ENCODE peak calls at places on chromosome 12, in five cellular contexts. D, G, O, Q and I are unnamed samples.
A peak's percentile ranks its signal among the peaks of the same experiment; 100 is the strongest.

GRCh38 chr12:84995646-84996045 is 40.4 kb downstream of the TSPAN19 start:
- DNase-seq in Q (no peak), O (no peak), D (peak; percentile 42), G (no peak), I (no peak)

GRCh38 chr12:57621497-57622292 is 10.5 kb downstream of the ARHGEF25 start:
- DNase-seq in Q (peak; percentile 67), O (peak; percentile 84), D (peak; percentile 11), G (peak; percentile 74), I (peak; percentile 50)

GRCh38 chr12:42969357-42969756 is 379.8 kb upstream of the PRICKLE1 start:
- DNase-seq in Q (no peak), D (no peak), O (no peak), G (no peak), I (no peak)

GRCh38 chr12:6950944-6951540 is at the start of gene PTPN6:
- DNase-seq in O (peak; percentile 86), Q (no peak), G (no peak), D (no peak), I (no peak)

GRCh38 chr12:72207756-72208155 is 64.4 kb upstream of the TRHDE start:
- DNase-seq in O (no peak), D (no peak), G (no peak), Q (no peak), I (no peak)

GRCh38 chr12:70603044-70603443 is 34.2 kb downstream of the PTPRB start:
- DNase-seq in D (peak; percentile 81), Q (no peak), O (no peak), G (no peak), I (no peak)

GRCh38 chr12:20264608-20265114 is 103.7 kb upstream of the PDE3A start:
- DNase-seq in G (no peak), Q (no peak), D (peak; percentile 6), O (no peak), I (no peak)

GRCh38 chr12:47856721-47857575 is 37.2 kb upstream of the HDAC7 start:
- DNase-seq in O (no peak), D (no peak), G (peak; percentile 44), Q (no peak), I (no peak)

GRCh38 chr12:71846322-71846940 is 6.9 kb downstream of the TBC1D15 start:
- DNase-seq in Q (no peak), G (no peak), D (peak; percentile 47), O (no peak), I (no peak)

GRCh38 chr12:92654929-92655328 is 47.9 kb upstream of the PLEKHG7 start:
- DNase-seq in D (peak; percentile 43), O (no peak), G (no peak), Q (no peak), I (no peak)

GRCh38 chr12:115230576-115230975 is 546.6 kb upstream of the TBX3 start:
- DNase-seq in O (no peak), Q (no peak), D (no peak), G (no peak), I (no peak)

GRCh38 chr12:131075611-131076010 is 121.9 kb downstream of the ADGRD1 start:
- DNase-seq in D (no peak), G (no peak), Q (no peak), O (peak; percentile 46), I (no peak)

GRCh38 chr12:56545023-56545604 is 23.5 kb downstream of the RBMS2 start:
- DNase-seq in G (no peak), O (no peak), D (no peak), Q (no peak), I (no peak)

GRCh38 chr12:108318472-108319275 is 20.4 kb downstream of the CMKLR1 start:
- DNase-seq in G (no peak), Q (no peak), D (no peak), O (peak; percentile 12), I (no peak)

GRCh38 chr12:118581396-118581795 is 205.0 kb downstream of the SUDS3 start:
- DNase-seq in O (no peak), D (no peak), Q (no peak), G (no peak), I (no peak)

GRCh38 chr12:24285413-24285812 is 335.9 kb upstream of the SOX5 start:
- DNase-seq in Q (no peak), G (no peak), O (no peak), D (peak; percentile 57), I (no peak)

GRCh38 chr12:19461986-19462385 is 22.7 kb downstream of the AEBP2 start:
- DNase-seq in Q (no peak), O (no peak), G (no peak), D (no peak), I (no peak)

GRCh38 chr12:43241971-43242370 is 310.0 kb downstream of the ADAMTS20 start:
- DNase-seq in G (no peak), Q (no peak), O (no peak), D (peak; percentile 71), I (no peak)

GRCh38 chr12:57522887-57523705 is 472 bp downstream of the MBD6 start:
- DNase-seq in Q (peak; percentile 55), G (peak; percentile 85), D (peak; percentile 49), O (peak; percentile 94), I (peak; percentile 65)

DNA sequence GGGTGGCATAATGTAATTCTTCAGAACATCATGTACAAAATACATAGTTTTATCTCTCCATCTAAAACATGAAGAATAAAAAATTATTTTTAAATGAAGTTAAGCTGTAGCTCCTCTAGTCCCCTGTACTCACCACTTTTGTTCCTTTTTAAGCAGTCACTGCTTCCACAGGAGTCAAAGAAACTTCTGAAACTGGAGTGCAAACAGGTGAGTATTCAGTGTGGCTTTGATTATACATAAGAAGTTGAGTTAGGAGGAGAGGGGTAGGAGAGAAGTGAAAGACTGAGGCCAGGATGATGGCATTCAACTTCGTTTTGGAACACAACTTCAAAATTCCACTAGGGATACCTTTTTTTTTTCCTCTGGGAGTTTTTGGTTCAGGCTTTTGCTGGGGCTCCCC is 131.4 kb upstream of the CNTN1 start:
- DNase-seq in Q (no peak), D (no peak), O (no peak), G (no peak), I (no peak)
- H3K4me3 ChIP-seq in Q (no peak overlapping the region), D (no peak overlapping the region), O (no peak overlapping the region), G (no peak overlapping the region), I (no peak overlapping the region)

GRCh38 chr12:2344892-2345291 is 292.1 kb downstream of the CACNA1C start:
- DNase-seq in O (no peak), Q (no peak), G (peak; percentile 28), D (no peak), I (no peak)
- H3K4me1 ChIP-seq in O (no peaks in the 10 kb centered on the region), Q (no peaks in the 10 kb centered on the region), G (peaks cover 72% of the 10 kb centered on the region), D (peaks cover 40% of the 10 kb centered on the region), I (no peaks in the 10 kb centered on the region)

GRCh38 chr12:68449196-68449595 is 117.0 kb upstream of the MDM1 start:
- DNase-seq in O (no peak), G (no peak), Q (no peak), D (no peak), I (no peak)

GRCh38 chr12:68450947-68451260 is 118.7 kb upstream of the MDM1 start:
- DNase-seq in D (no peak), G (no peak), O (no peak), Q (no peak), I (no peak)

GRCh38 chr12:68453278-68453677 is 121.1 kb upstream of the MDM1 start:
- DNase-seq in O (no peak), D (no peak), Q (no peak), G (no peak), I (no peak)

GRCh38 chr12:68453876-68454275 is 121.7 kb upstream of the MDM1 start:
- DNase-seq in Q (no peak), O (no peak), G (no peak), D (no peak), I (no peak)

DNA sequence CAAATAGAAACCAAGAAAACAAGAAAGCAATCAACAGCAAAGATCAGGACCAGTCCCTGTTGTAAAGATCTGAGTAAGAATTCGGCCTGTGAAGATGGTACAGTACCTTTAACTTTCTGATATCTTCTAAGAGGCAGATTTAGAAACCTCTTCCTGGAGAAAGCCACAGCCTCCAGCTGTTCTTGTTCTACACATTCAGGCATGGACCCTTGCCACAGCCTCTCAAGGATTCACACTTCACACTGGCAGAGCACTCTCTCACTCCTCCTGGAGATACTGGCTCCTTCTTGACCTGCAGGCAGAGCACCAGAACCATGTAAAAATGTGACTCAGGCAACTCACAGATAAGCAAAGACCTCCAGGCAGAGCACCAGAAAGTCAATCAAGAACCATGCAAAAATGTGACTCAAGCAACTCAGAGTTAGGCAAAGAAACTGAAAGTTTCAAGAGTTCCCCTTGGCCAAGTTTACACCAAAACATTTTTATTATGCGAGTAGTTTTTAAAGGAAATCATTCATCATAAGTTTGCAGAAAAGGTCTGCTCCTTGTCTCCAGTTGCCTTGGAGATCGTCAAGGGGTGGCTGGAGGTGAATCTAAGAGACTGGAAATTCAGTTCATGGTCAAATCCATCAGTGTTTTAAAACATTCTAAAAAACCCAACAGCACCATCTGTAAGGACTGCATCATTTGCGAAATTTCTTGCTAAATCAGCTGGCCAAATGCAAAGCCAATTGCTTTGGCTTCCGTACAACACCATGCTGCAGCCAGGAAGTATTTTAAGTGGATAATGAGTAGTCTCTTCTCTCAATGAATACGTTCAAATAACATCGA is 119.3 kb upstream of the MDM1 start:
- DNase-seq in Q (peak; percentile 13), G (no peak), O (no peak), D (peak; percentile 89), I (peak; percentile 32)
- H3K4me3 ChIP-seq in Q (no peak overlapping the region), G (peak overlapping the region; percentile 1), O (peak overlapping the region; percentile 45), D (peak overlapping the region; percentile 17), I (no peak overlapping the region)

DNA sequence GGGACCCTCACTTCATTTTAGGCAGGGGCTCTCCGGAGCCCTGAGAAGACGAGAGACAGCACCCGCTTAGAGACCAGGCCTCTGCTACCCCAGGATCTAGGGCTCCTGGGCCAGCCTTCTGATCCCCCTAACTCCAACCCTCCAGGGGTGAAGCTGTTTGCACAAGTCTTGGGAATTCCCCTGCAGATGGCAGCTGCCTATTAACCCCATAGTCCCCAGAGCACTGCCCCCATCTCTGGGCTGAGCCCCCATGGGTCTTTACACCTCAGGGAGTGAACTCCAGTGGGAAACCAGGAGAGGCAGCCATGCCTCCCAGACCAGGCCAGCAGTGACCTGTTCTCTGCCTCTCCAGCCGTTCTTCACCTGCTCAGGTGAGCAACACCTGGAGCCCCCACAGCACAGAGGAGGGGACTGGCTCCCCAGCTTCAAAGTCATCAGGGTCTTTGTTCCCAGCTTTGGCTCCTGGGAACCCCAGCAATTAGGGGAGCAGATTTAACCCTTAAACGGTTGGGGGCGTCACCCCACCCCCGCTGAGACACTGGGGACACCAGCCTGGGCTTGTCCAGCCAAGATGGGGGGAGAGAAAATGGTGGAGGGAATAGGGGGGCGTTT is 2.3 kb downstream of the WNT10B start:
- DNase-seq in Q (no peak), G (no peak), O (no peak), D (no peak), I (no peak)
- H3K4me1 ChIP-seq in Q (peaks cover 27% of the 10 kb centered on the region), G (peaks cover 28% of the 10 kb centered on the region), O (no peaks in the 10 kb centered on the region), D (peaks cover 14% of the 10 kb centered on the region), I (peaks cover 20% of the 10 kb centered on the region)